ENCODE peak calls at places on chromosome 16, in four cellular contexts. U is GM12865, W is AG10803, N is fibroblast of mammary gland. I is an unnamed sample.

GRCh38 chr16:74659041-74659440 is 7.6 kb downstream of the RFWD3 start:
- DNase-seq in N (no peak), U (no peak), W (no peak), I (no peak)

GRCh38 chr16:63289834-63290460 is 1253.7 kb upstream of the CDH8 start:
- DNase-seq in N (peak; percentile 5), W (peak; percentile 0), U (peak; percentile 50), I (peak; percentile 1)

GRCh38 chr16:67177743-67178699 is 5.7 kb downstream of the MATCAP1 start:
- DNase-seq in N (peak; percentile 51), U (peak; percentile 55), W (peak; percentile 51), I (peak; percentile 48)

GRCh38 chr16:67287960-67288359 is 8.6 kb downstream of the PLEKHG4 start:
- DNase-seq in W (no peak), N (no peak), U (no peak), I (no peak)

GRCh38 chr16:18932243-18932997 is 6.2 kb upstream of the SMG1 start:
- DNase-seq in U (no peak), W (peak; percentile 75), N (peak; percentile 60), I (peak; percentile 38)

GRCh38 chr16:27219161-27219560 is 15.8 kb downstream of the KDM8 start:
- DNase-seq in U (no peak), N (no peak), W (no peak), I (no peak)

GRCh38 chr16:18801197-18801972 is at the start of gene ARL6IP1:
- DNase-seq in W (peak; percentile 100), U (peak; percentile 100), N (peak; percentile 99), I (peak; percentile 100)

GRCh38 chr16:68374251-68374805 is 63.5 kb downstream of the PRMT7 start:
- DNase-seq in W (no peak), N (no peak), U (no peak), I (no peak)

GRCh38 chr16:31373235-31373634 is 18.3 kb downstream of the ITGAX start:
- DNase-seq in U (no peak), W (no peak), N (no peak), I (no peak)

GRCh38 chr16:82263456-82264159 is 93.6 kb upstream of the MPHOSPH6 start:
- DNase-seq in U (peak; percentile 70), N (peak; percentile 48), W (peak; percentile 40), I (peak; percentile 44)

GRCh38 chr16:54817432-54817831 is 113.2 kb upstream of the IRX5 start:
- DNase-seq in U (no peak), W (peak; percentile 54), N (peak; percentile 25), I (peak; percentile 1)

GRCh38 chr16:15052747-15053476 is 3.0 kb downstream of the NTAN1 start:
- DNase-seq in U (no peak), W (peak; percentile 25), N (peak; percentile 43), I (no peak)

DNA sequence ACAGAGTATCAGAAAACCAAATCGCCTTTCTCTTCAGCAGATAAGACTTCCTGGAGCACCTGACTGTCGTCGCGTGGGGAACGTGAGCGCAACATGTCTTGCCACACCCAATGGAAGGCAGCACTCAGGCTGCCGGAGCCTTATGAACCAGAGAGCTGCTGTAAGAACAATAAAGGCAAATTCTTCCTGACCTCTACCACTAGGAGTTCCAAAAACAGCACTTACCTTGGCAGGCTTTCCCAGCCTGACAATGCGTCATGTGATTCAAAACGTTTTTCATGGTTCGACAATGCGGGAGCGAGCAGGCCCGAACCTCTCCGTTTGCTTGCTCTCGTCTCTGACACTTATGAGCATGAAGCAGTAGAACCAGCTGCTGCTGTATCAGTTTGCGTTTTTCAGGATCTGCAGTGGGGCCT is 75.8 kb upstream of the TRAP1 start:
- DNase-seq in N (peak; percentile 85), W (no peak), U (no peak), I (peak; percentile 41)
- H3K4me3 ChIP-seq in N (no peak overlapping the region), W (no peak overlapping the region), U (no peak overlapping the region), I (no peak overlapping the region)

DNA sequence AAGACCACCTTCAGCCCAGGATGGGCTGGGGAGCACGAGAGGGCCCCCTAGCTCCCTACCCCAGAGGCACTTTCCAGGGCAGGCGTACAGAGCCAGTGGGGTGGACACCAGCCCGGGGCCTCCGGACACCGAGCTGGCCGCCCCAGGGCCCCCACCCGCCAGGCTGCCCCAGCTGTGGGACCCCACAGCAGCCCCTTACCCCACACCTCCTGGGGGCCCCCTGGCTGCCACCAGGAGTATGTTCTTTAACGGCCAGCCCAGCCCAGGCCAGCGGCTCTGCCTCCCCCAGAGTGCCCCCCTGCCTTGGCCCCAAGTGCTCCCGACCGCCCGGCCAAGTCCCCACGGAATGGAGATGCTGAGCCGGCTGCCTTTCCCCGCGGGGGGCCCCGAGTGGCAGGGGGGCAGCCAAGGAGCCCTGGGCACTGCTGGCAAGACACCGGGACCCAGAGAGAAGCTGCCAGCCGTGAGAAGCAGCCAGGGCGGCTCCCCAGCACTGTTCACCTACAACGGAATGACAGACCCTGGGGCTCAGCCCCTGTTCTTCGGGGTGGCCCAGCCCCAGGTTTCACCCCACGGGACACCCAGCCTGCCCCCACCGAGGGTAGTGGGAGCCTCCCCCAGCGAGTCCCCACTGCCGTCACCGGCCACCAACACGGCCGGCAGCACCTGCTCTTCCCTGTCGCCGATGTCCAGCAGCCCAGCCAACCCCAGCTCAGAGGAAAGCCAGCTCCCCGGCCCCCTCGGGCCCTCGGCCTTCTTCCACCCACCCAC is 24.3 kb upstream of the ZFPM1 start:
- DNase-seq in U (no peak), W (no peak), N (no peak), I (no peak)
- TF ChIP-seq CTCF in U (no peak), W (no peak), N (no peak), I (no peak)

GRCh38 chr16:57986196-57986595 is 14.3 kb downstream of the ZNF319 start:
- DNase-seq in N (no peak), W (no peak), U (no peak), I (no peak)

GRCh38 chr16:57984443-57985203 is 13.7 kb upstream of the CNGB1 start:
- DNase-seq in U (peak; percentile 88), N (peak; percentile 65), W (peak; percentile 29), I (peak; percentile 75)

GRCh38 chr16:57987441-57988177 is 12.9 kb downstream of the ZNF319 start:
- DNase-seq in U (no peak), W (no peak), N (no peak), I (no peak)

GRCh38 chr16:57982345-57982744 is 11.4 kb upstream of the CNGB1 start:
- DNase-seq in U (no peak), W (no peak), N (no peak), I (no peak)

GRCh38 chr16:57985204-57986121 is 14.5 kb upstream of the CNGB1 start:
- DNase-seq in U (no peak), N (no peak), W (no peak), I (no peak)
- H3K4me3 ChIP-seq in U (no peak overlapping the region), N (peak overlapping the region; percentile 36), W (peak overlapping the region; percentile 45), I (peak overlapping the region; percentile 57)

DNA sequence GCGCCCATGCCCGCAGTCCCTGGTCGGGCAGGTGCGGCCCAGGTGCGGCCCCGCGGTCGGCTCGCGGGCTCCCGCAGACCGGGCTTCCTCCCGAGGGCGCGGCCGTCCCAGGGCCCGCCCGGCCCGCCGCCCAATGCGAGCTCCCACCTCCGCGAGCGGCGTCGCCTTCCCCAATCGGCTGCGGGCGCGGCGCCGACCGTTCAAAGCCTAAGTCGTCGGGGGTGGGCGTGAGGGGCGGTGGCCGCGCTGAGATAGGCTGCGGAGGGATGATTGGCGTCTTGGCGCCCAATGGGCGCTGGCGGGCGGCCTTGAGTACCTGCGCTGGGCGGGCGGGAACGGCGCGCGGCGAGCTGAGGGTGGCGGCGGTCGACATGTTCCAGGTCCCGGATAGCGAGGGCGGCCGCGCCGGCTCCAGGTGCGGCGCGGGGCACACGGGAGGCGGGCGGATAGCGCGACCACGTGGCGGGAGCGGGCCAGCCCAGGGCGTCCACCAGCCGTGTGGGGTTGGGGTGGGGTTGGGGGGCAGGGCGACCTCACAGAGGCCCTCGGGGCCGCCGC is at the start of gene JPT2:
- DNase-seq in U (peak; percentile 99), W (peak; percentile 95), N (peak; percentile 94), I (peak; percentile 98)
- TF ChIP-seq CTCF in U (no peak), W (no peak), N (no peak), I (no peak)

GRCh38 chr16:29662729-29663019 is 373 bp upstream of the SPN start:
- DNase-seq in U (peak; percentile 91), W (no peak), N (no peak), I (no peak)
- H3K4me3 ChIP-seq in U (peak overlapping the region; percentile 70), W (no peak overlapping the region), N (no peak overlapping the region), I (no peak overlapping the region)

GRCh38 chr16:76650579-76650978 is 373.4 kb downstream of the CNTNAP4 start:
- DNase-seq in N (peak; percentile 3), W (no peak), U (no peak), I (no peak)

GRCh38 chr16:76654421-76654820 is 377.2 kb downstream of the CNTNAP4 start:
- DNase-seq in W (no peak), U (no peak), N (no peak), I (no peak)

GRCh38 chr16:76656951-76657498 is 379.8 kb downstream of the CNTNAP4 start:
- DNase-seq in N (no peak), W (no peak), U (no peak), I (no peak)

DNA sequence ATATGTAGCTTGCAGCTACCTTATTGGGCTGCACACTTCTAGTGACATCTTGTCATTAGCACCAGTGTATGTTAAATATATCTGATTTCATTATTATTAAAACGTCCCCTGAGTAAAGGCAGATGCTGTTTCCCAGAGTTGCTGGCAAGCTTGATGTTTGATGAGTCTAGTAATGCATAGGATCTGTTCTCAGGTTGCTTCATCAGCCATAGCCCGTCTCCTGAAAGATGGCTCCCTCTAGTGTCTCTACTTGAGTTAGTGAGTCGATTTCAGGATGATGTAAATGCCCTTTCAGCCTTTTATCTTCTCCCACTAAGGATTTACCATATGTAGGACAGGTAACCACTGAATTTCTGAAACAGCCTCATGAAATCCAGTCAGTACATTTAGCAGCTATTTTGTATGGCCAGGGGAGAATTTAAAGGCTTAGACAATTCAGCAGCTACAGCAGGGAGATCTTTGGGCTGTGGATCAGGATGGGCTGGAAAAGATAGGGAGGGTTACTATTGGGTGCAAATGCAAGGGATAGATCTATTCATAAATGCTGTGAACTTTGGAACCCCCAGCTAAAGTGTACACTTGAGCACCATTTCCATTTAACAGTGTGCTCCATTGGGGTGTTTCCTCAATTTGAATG is 376.3 kb downstream of the CNTNAP4 start:
- DNase-seq in N (peak; percentile 74), U (peak; percentile 73), W (peak; percentile 3), I (peak; percentile 46)
- TF ChIP-seq CTCF in N (peak; percentile 79), U (peak; percentile 64), W (peak; percentile 28), I (peak; percentile 56)

GRCh38 chr16:765971-766819 is 5.7 kb downstream of the MSLN start:
- DNase-seq in W (no peak), N (no peak), U (no peak), I (no peak)
- H3K4me3 ChIP-seq in W (no peak overlapping the region), N (no peak overlapping the region), U (no peak overlapping the region), I (no peak overlapping the region)

GRCh38 chr16:88922826-88923410 is 54.1 kb downstream of the CBFA2T3 start:
- DNase-seq in W (no peak), U (no peak), N (no peak), I (no peak)

GRCh38 chr16:88925540-88925887 is 51.5 kb downstream of the CBFA2T3 start:
- DNase-seq in U (no peak), N (no peak), W (no peak), I (no peak)

GRCh38 chr16:88924834-88925539 is 52.0 kb downstream of the CBFA2T3 start:
- DNase-seq in N (peak; percentile 87), U (peak; percentile 59), W (peak; percentile 78), I (peak; percentile 82)

GRCh38 chr16:88923450-88923849 is 53.6 kb downstream of the CBFA2T3 start:
- DNase-seq in W (no peak), U (no peak), N (no peak), I (no peak)

GRCh38 chr16:88923926-88924833 is 52.8 kb downstream of the CBFA2T3 start:
- DNase-seq in U (no peak), W (no peak), N (no peak), I (no peak)
- TF ChIP-seq CTCF in U (no peak), W (no peak), N (no peak), I (no peak)

I was measured in astrocyte of the spinal cord.